ENCODE peak calls at places on chromosomes 11 and 22, in four cellular contexts. One of them, this sample, is unnamed.

GRCh38 chr11:3171931-3172560 is 6.9 kb upstream of the OSBPL5 start:
- DNase-seq in stimulated activated CD4-positive, alpha-beta T cell treated with anti-CD3 and anti-CD28 coated beads, Interleukin-4, amount 100 ng/mL, for 48 hours: no peak
- DNase-seq in right atrium auricular region: no peak
- DNase-seq in EH: no peak
- DNase-seq in this sample: no peak

GRCh38 chr11:107018902-107019493 is 722 bp upstream of the GUCY1A2 start:
- DNase-seq in stimulated activated CD4-positive, alpha-beta T cell treated with anti-CD3 and anti-CD28 coated beads, Interleukin-4, amount 100 ng/mL, for 48 hours: no peak
- DNase-seq in right atrium auricular region: peak
- DNase-seq in EH: peak
- DNase-seq in this sample: peak

GRCh38 chr22:46090051-46090591 is 60.2 kb upstream of the PPARA start:
- DNase-seq in stimulated activated CD4-positive, alpha-beta T cell treated with anti-CD3 and anti-CD28 coated beads, Interleukin-4, amount 100 ng/mL, for 48 hours: no peak
- DNase-seq in right atrium auricular region: no peak
- DNase-seq in EH: no peak
- DNase-seq in this sample: no peak

GRCh38 chr11:76654310-76654851 is 16.2 kb downstream of the LRRC32 start:
- DNase-seq in stimulated activated CD4-positive, alpha-beta T cell treated with anti-CD3 and anti-CD28 coated beads, Interleukin-4, amount 100 ng/mL, for 48 hours: no peak
- DNase-seq in right atrium auricular region: peak
- DNase-seq in EH: peak
- DNase-seq in this sample: no peak

GRCh38 chr22:41846268-41847002 is 13.5 kb downstream of the SREBF2 start:
- DNase-seq in stimulated activated CD4-positive, alpha-beta T cell treated with anti-CD3 and anti-CD28 coated beads, Interleukin-4, amount 100 ng/mL, for 48 hours: no peak
- DNase-seq in right atrium auricular region: no peak
- DNase-seq in EH: no peak
- DNase-seq in this sample: no peak

GRCh38 chr22:19260804-19261203 is 30.7 kb downstream of the CLTCL1 start:
- DNase-seq in stimulated activated CD4-positive, alpha-beta T cell treated with anti-CD3 and anti-CD28 coated beads, Interleukin-4, amount 100 ng/mL, for 48 hours: no peak
- DNase-seq in right atrium auricular region: no peak
- DNase-seq in EH: no peak
- DNase-seq in this sample: no peak

GRCh38 chr22:36546092-36546804 is 17.3 kb upstream of the EIF3D start:
- DNase-seq in stimulated activated CD4-positive, alpha-beta T cell treated with anti-CD3 and anti-CD28 coated beads, Interleukin-4, amount 100 ng/mL, for 48 hours: peak
- DNase-seq in right atrium auricular region: no peak
- DNase-seq in EH: peak
- DNase-seq in this sample: peak

GRCh38 chr22:35116817-35117216 is 50.9 kb downstream of the ISX start:
- DNase-seq in stimulated activated CD4-positive, alpha-beta T cell treated with anti-CD3 and anti-CD28 coated beads, Interleukin-4, amount 100 ng/mL, for 48 hours: no peak
- DNase-seq in right atrium auricular region: no peak
- DNase-seq in EH: no peak
- DNase-seq in this sample: no peak

GRCh38 chr11:15500643-15501042 is 385.9 kb downstream of the INSC start:
- DNase-seq in stimulated activated CD4-positive, alpha-beta T cell treated with anti-CD3 and anti-CD28 coated beads, Interleukin-4, amount 100 ng/mL, for 48 hours: no peak
- DNase-seq in right atrium auricular region: no peak
- DNase-seq in EH: no peak
- DNase-seq in this sample: no peak

GRCh38 chr11:120774591-120775386 is 249.1 kb upstream of the TBCEL start:
- DNase-seq in stimulated activated CD4-positive, alpha-beta T cell treated with anti-CD3 and anti-CD28 coated beads, Interleukin-4, amount 100 ng/mL, for 48 hours: no peak
- DNase-seq in right atrium auricular region: peak
- DNase-seq in EH: no peak
- DNase-seq in this sample: no peak

GRCh38 chr11:127117231-127117671 is 116.7 kb upstream of the KIRREL3 start:
- DNase-seq in stimulated activated CD4-positive, alpha-beta T cell treated with anti-CD3 and anti-CD28 coated beads, Interleukin-4, amount 100 ng/mL, for 48 hours: no peak
- DNase-seq in right atrium auricular region: no peak
- DNase-seq in EH: no peak
- DNase-seq in this sample: no peak

GRCh38 chr11:59766542-59766941 is 11.4 kb downstream of the STX3 start:
- DNase-seq in stimulated activated CD4-positive, alpha-beta T cell treated with anti-CD3 and anti-CD28 coated beads, Interleukin-4, amount 100 ng/mL, for 48 hours: no peak
- DNase-seq in right atrium auricular region: no peak
- DNase-seq in EH: no peak
- DNase-seq in this sample: no peak

GRCh38 chr22:19984201-19984753 is 32.3 kb downstream of the ARVCF start:
- DNase-seq in stimulated activated CD4-positive, alpha-beta T cell treated with anti-CD3 and anti-CD28 coated beads, Interleukin-4, amount 100 ng/mL, for 48 hours: no peak
- DNase-seq in right atrium auricular region: no peak
- DNase-seq in EH: peak
- DNase-seq in this sample: no peak

GRCh38 chr11:126257144-126257543 is 11.6 kb downstream of the SRPRA start:
- DNase-seq in stimulated activated CD4-positive, alpha-beta T cell treated with anti-CD3 and anti-CD28 coated beads, Interleukin-4, amount 100 ng/mL, for 48 hours: no peak
- DNase-seq in right atrium auricular region: no peak
- DNase-seq in EH: no peak
- DNase-seq in this sample: no peak